ENCODE peak calls at places on chromosomes 3 and 15, in five cellular contexts. F is neural crest cell; X is activated T-helper 9 cell treated with anti-CD3 and anti-CD28 coated beads, Interleukin-2, amount 50 U/mL, for 16 hours; M is CD8-positive, alpha-beta memory T cell; P is WTC11. G is an unnamed sample.
A peak's percentile ranks its signal among the peaks of the same experiment; 100 is the strongest.

GRCh38 chr3:34361921-34362320 is 563.5 kb downstream of the PDCD6IP start:
- DNase-seq in F (no peak), X (no peak), M (no peak), P (no peak), G (no peak)

GRCh38 chr3:143608966-143609365 is 239.3 kb downstream of the SLC9A9 start:
- DNase-seq in F (no peak), X (no peak), M (no peak), P (no peak), G (no peak)

GRCh38 chr15:56690733-56691132 is 42.6 kb downstream of the ZNF280D start:
- DNase-seq in F (no peak), X (no peak), M (no peak), P (no peak), G (no peak)

GRCh38 chr15:60004019-60004845 is at the start of gene FOXB1:
- DNase-seq in F (no peak), X (no peak), M (no peak), P (peak; percentile 87), G (peak; percentile 64)

GRCh38 chr3:134910026-134910425 is 115.0 kb downstream of the EPHB1 start:
- DNase-seq in F (no peak), X (no peak), M (no peak), P (no peak), G (no peak)

GRCh38 chr3:182722938-182723337 is 70.4 kb upstream of the ATP11B start:
- DNase-seq in F (no peak), X (no peak), M (no peak), P (no peak), G (peak; percentile 22)

GRCh38 chr15:84659904-84660781 is 2.1 kb upstream of the NMB start:
- DNase-seq in F (no peak), X (no peak), M (no peak), P (no peak), G (no peak)

GRCh38 chr3:12017487-12017886 is 13.3 kb downstream of the SYN2 start:
- DNase-seq in F (no peak), X (no peak), M (no peak), P (no peak), G (no peak)

GRCh38 chr3:20055020-20055775 is 15.0 kb downstream of the KAT2B start:
- DNase-seq in F (no peak), X (no peak), M (no peak), P (no peak), G (no peak)

GRCh38 chr3:185470323-185470722 is 28.5 kb downstream of the TMEM41A start:
- DNase-seq in F (no peak), X (no peak), M (no peak), P (peak; percentile 20), G (no peak)

GRCh38 chr15:62307551-62307950 is 142.5 kb upstream of the C2CD4B start:
- DNase-seq in F (no peak), X (no peak), M (no peak), P (no peak), G (no peak)

GRCh38 chr15:77107531-77108355 is 36.8 kb upstream of the TSPAN3 start:
- DNase-seq in F (peak; percentile 51), X (no peak), M (peak; percentile 48), P (peak; percentile 79), G (peak; percentile 72)

GRCh38 chr15:68377766-68378165 is 54.2 kb downstream of the ITGA11 start:
- DNase-seq in F (no peak), X (no peak), M (no peak), P (no peak), G (no peak)

GRCh38 chr15:31265871-31266711 is 60.5 kb upstream of the KLF13 start:
- DNase-seq in F (no peak), X (peak; percentile 39), M (peak; percentile 86), P (peak; percentile 14), G (no peak)

GRCh38 chr3:53182759-53183355 is 21.8 kb downstream of the PRKCD start:
- DNase-seq in F (no peak), X (no peak), M (no peak), P (no peak), G (no peak)

GRCh38 chr3:29453278-29453961 is 172.5 kb downstream of the RBMS3 start:
- DNase-seq in F (no peak), X (no peak), M (no peak), P (no peak), G (no peak)

GRCh38 chr3:25725810-25726209 is 57.4 kb downstream of the NGLY1 start:
- DNase-seq in F (no peak), X (no peak), M (no peak), P (no peak), G (no peak)

GRCh38 chr3:117439812-117440211 is 730.2 kb downstream of the TUSC7 start:
- DNase-seq in F (no peak), X (no peak), M (no peak), P (no peak), G (no peak)

GRCh38 chr15:67068724-67069400 is 3.5 kb downstream of the SMAD3 start:
- DNase-seq in F (no peak), X (no peak), M (no peak), P (no peak), G (no peak)

GRCh38 chr15:85766007-85766831 is 28.5 kb downstream of the KLHL25 start:
- DNase-seq in F (no peak), X (no peak), M (no peak), P (peak; percentile 31), G (peak; percentile 47)

GRCh38 chr15:99966815-99967214 is 233.6 kb upstream of the LYSMD4 start:
- DNase-seq in F (no peak), X (no peak), M (no peak), P (no peak), G (no peak)

GRCh38 chr3:140203510-140203909 is 268.5 kb downstream of the CLSTN2 start:
- DNase-seq in F (no peak), X (no peak), M (no peak), P (no peak), G (no peak)

G was measured in glutamatergic neuron.